ENCODE peak calls at places on chromosomes 12 and 14, in nine cellular contexts. Q is T-helper 9 cell; R is right lobe of liver; L is Caki2; O is amygdala; S is NCI-H1105 treated with DMSO at 0.1 percent for 48 hours; C is HuH-7; Y is activated CD4-positive, alpha-beta T cell treated with anti-CD3 and anti-CD28 coated beads for 24 hours; H is CD4-positive, alpha-beta T cell. X is an unnamed sample.

GRCh38 chr12:6262211-6262610 is 48.3 kb upstream of the PLEKHG6 start:
- DNase-seq in Q (no peak), R (no peak), L (no peak), O (no peak), S (no peak), C (no peak), Y (no peak), H (no peak), X (no peak)

GRCh38 chr12:89695100-89695499 is 13.5 kb downstream of the ATP2B1 start:
- DNase-seq in Q (no peak), R (no peak), L (no peak), O (no peak), S (no peak), C (no peak), Y (no peak), H (no peak), X (no peak)

GRCh38 chr14:49977126-49977841 is 84.4 kb downstream of the ARF6 start:
- DNase-seq in Q (no peak), R (no peak), L (no peak), O (no peak), S (no peak), C (no peak), Y (no peak), H (peak), X (peak)

GRCh38 chr14:101363261-101363555 is 198.1 kb upstream of the DIO3 start:
- DNase-seq in Q (no peak), R (no peak), L (no peak), O (no peak), S (no peak), C (no peak), Y (no peak), H (no peak), X (no peak)

GRCh38 chr12:63930971-63931370 is 86.5 kb downstream of the SRGAP1 start:
- DNase-seq in Q (no peak), R (no peak), L (no peak), O (no peak), S (no peak), C (no peak), Y (no peak), H (no peak), X (no peak)

GRCh38 chr12:30826276-30826675 is 71.5 kb upstream of the CAPRIN2 start:
- DNase-seq in Q (no peak), R (no peak), L (no peak), O (no peak), S (no peak), C (no peak), Y (no peak), H (no peak), X (no peak)

GRCh38 chr14:52351561-52352491 is 37.7 kb downstream of the PTGER2 start:
- DNase-seq in Q (peak), R (no peak), L (peak), O (no peak), S (peak), C (no peak), Y (no peak), H (peak), X (no peak)

GRCh38 chr12:52872644-52873384 is 24.0 kb upstream of the KRT78 start:
- DNase-seq in Q (no peak), R (no peak), L (no peak), O (no peak), S (no peak), C (no peak), Y (no peak), H (no peak), X (no peak)

GRCh38 chr12:18703916-18704315 is 33.9 kb downstream of the PLCZ1 start:
- DNase-seq in Q (no peak), R (no peak), L (no peak), O (no peak), S (no peak), C (no peak), Y (no peak), H (no peak), X (no peak)

GRCh38 chr12:50099302-50100008 is 4.4 kb upstream of the GPD1 start:
- DNase-seq in Q (no peak), R (no peak), L (no peak), O (no peak), S (no peak), C (no peak), Y (no peak), H (no peak), X (no peak)

GRCh38 chr14:36129181-36129580 is 47.3 kb downstream of the PTCSC3 start:
- DNase-seq in Q (no peak), R (no peak), L (peak), O (no peak), S (no peak), C (no peak), Y (no peak), H (no peak), X (no peak)

GRCh38 chr12:52085682-52086180 is 6.2 kb downstream of the SMIM41 start:
- DNase-seq in Q (no peak), R (no peak), L (no peak), O (no peak), S (no peak), C (no peak), Y (no peak), H (no peak), X (no peak)

GRCh38 chr12:63400746-63401145 is 249.7 kb upstream of the AVPR1A start:
- DNase-seq in Q (no peak), R (no peak), L (peak), O (no peak), S (peak), C (peak), Y (no peak), H (no peak), X (no peak)

GRCh38 chr12:117212563-117213190 is 22.4 kb upstream of the FBXO21 start:
- DNase-seq in Q (peak), R (peak), L (peak), O (no peak), S (peak), C (peak), Y (peak), H (peak), X (peak)

GRCh38 chr14:103088921-103089320 is 4.9 kb downstream of the LBHD2 start:
- DNase-seq in Q (no peak), R (peak), L (no peak), O (no peak), S (no peak), C (no peak), Y (no peak), H (no peak), X (no peak)

GRCh38 chr12:99680276-99680675 is 32.7 kb downstream of the GARIN6 start:
- DNase-seq in Q (no peak), R (no peak), L (no peak), O (no peak), S (no peak), C (no peak), Y (no peak), H (no peak), X (no peak)

GRCh38 chr12:7093892-7094291 is 1.6 kb upstream of the C1R start:
- DNase-seq in Q (no peak), R (no peak), L (no peak), O (no peak), S (no peak), C (no peak), Y (no peak), H (no peak), X (no peak)

GRCh38 chr14:68894802-68895201 is 84.3 kb downstream of the ACTN1 start:
- DNase-seq in Q (no peak), R (no peak), L (no peak), O (no peak), S (no peak), C (no peak), Y (no peak), H (no peak), X (no peak)

GRCh38 chr12:29240441-29240840 is 91.4 kb downstream of the FAR2 start:
- DNase-seq in Q (no peak), R (no peak), L (no peak), O (no peak), S (no peak), C (no peak), Y (no peak), H (no peak), X (no peak)

GRCh38 chr12:1804545-1805332 is 15.6 kb upstream of the LRTM2 start:
- DNase-seq in Q (peak), R (peak), L (peak), O (peak), S (peak), C (peak), Y (peak), H (peak), X (peak)

GRCh38 chr14:101173698-101174521 is 270.4 kb upstream of the RTL1 start:
- DNase-seq in Q (no peak), R (no peak), L (no peak), O (no peak), S (no peak), C (no peak), Y (no peak), H (no peak), X (no peak)

GRCh38 chr14:78399316-78399889 is 229.2 kb downstream of the NRXN3 start:
- DNase-seq in Q (no peak), R (no peak), L (peak), O (no peak), S (no peak), C (no peak), Y (no peak), H (no peak), X (no peak)

GRCh38 chr14:61460853-61461611 is 139.7 kb downstream of the PRKCH start:
- DNase-seq in Q (no peak), R (peak), L (peak), O (no peak), S (peak), C (no peak), Y (no peak), H (no peak), X (no peak)

GRCh38 chr12:54602661-54603060 is 14.2 kb upstream of the PPP1R1A start:
- DNase-seq in Q (no peak), R (no peak), L (no peak), O (no peak), S (no peak), C (no peak), Y (no peak), H (no peak), X (no peak)

GRCh38 chr14:74653386-74654138 is 41.5 kb upstream of the LTBP2 start:
- DNase-seq in Q (no peak), R (no peak), L (no peak), O (no peak), S (no peak), C (no peak), Y (no peak), H (no peak), X (no peak)

GRCh38 chr12:11798856-11799530 is 149.5 kb downstream of the ETV6 start:
- DNase-seq in Q (no peak), R (no peak), L (peak), O (no peak), S (no peak), C (no peak), Y (no peak), H (no peak), X (no peak)